ENCODE peak calls at places on chromosome 13, in four cellular contexts. One of them, this sample, is unnamed.

GRCh38 chr13:30047154-30047874 is 196.9 kb upstream of the UBL3 start:
- DNase-seq in spleen: no peak
- DNase-seq in effector memory CD4-positive, alpha-beta T cell: no peak
- DNase-seq in DND-41: peak
- DNase-seq in this sample: peak

GRCh38 chr13:23185542-23185941 is 4.8 kb downstream of the SGCG start:
- DNase-seq in spleen: no peak
- DNase-seq in DND-41: no peak
- DNase-seq in effector memory CD4-positive, alpha-beta T cell: no peak
- DNase-seq in this sample: no peak

GRCh38 chr13:51785592-51786424 is 18.2 kb downstream of the DHRS12 start:
- DNase-seq in effector memory CD4-positive, alpha-beta T cell: no peak
- DNase-seq in DND-41: no peak
- DNase-seq in spleen: no peak
- DNase-seq in this sample: no peak

GRCh38 chr13:98480915-98481510 is 95.9 kb downstream of the STK24 start:
- DNase-seq in DND-41: no peak
- DNase-seq in spleen: no peak
- DNase-seq in effector memory CD4-positive, alpha-beta T cell: no peak
- DNase-seq in this sample: no peak

GRCh38 chr13:75480691-75481175 is 1.2 kb downstream of the TBC1D4 start:
- DNase-seq in effector memory CD4-positive, alpha-beta T cell: no peak
- DNase-seq in spleen: peak
- DNase-seq in DND-41: no peak
- DNase-seq in this sample: peak

GRCh38 chr13:50224534-50224933 is 209.3 kb downstream of the KCNRG start:
- DNase-seq in spleen: no peak
- DNase-seq in effector memory CD4-positive, alpha-beta T cell: no peak
- DNase-seq in DND-41: no peak
- DNase-seq in this sample: peak

GRCh38 chr13:49759503-49759902 is 33.0 kb downstream of the KPNA3 start:
- DNase-seq in effector memory CD4-positive, alpha-beta T cell: no peak
- DNase-seq in spleen: no peak
- DNase-seq in DND-41: peak
- DNase-seq in this sample: no peak

GRCh38 chr13:39417643-39418042 is 185.3 kb downstream of the LHFPL6 start:
- DNase-seq in DND-41: no peak
- DNase-seq in spleen: no peak
- DNase-seq in effector memory CD4-positive, alpha-beta T cell: no peak
- DNase-seq in this sample: no peak

GRCh38 chr13:101648766-101649489 is 196.5 kb downstream of the ITGBL1 start:
- DNase-seq in effector memory CD4-positive, alpha-beta T cell: no peak
- DNase-seq in DND-41: no peak
- DNase-seq in spleen: no peak
- DNase-seq in this sample: no peak

DNA sequence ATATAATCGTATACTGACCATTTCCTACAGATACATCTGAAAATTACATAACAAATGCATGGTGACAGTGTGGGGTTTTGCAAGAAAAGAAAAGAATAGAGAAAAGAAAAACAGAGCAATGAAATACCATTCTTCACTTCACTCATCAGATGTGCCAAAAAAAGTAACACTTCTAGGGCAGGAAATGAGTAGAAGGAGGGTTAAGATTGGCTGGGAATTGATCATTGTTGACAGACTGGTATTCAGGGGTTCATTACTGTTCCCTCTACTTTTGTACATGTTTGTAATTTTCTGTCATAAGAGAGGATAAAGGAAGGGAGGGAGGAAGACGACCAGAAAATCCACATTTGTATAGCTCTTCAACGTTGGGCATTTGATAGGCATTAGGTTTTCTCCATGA is 31.5 kb downstream of the ABCC4 start:
- DNase-seq in DND-41: no peak
- DNase-seq in spleen: no peak
- DNase-seq in effector memory CD4-positive, alpha-beta T cell: no peak
- DNase-seq in this sample: no peak
- H3K27ac ChIP-seq in DND-41: no peak
- H3K27ac ChIP-seq in spleen: no peak
- H3K27ac ChIP-seq in effector memory CD4-positive, alpha-beta T cell: no peak
- H3K27ac ChIP-seq in this sample: no peak

DNA sequence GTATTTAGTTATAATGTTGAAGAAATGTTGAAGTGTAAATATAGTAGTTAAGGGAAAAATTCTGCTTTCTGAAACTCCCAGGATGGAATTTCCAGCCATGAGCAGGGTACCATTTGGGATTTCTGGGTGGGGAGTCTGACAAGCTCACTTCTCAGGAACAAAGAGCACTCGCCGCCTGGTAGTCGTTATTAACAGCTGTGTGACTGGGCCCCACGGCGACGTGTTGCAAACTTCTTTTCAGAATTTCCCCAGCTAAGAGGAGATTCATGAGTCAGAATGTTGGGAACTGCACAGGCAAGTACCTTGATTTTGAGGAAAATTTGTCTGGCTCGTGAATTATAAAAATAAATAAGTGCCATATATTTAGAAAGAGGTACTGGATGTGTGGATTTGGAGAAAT is 103.7 kb downstream of the LACC1 start:
- DNase-seq in DND-41: no peak
- DNase-seq in spleen: no peak
- DNase-seq in effector memory CD4-positive, alpha-beta T cell: no peak
- DNase-seq in this sample: no peak
- H3K27ac ChIP-seq in DND-41: no peak
- H3K27ac ChIP-seq in spleen: no peak
- H3K27ac ChIP-seq in effector memory CD4-positive, alpha-beta T cell: no peak
- H3K27ac ChIP-seq in this sample: no peak

GRCh38 chr13:76886292-76887061 is at the start of gene KCTD12:
- DNase-seq in DND-41: peak
- DNase-seq in spleen: peak
- DNase-seq in effector memory CD4-positive, alpha-beta T cell: peak
- DNase-seq in this sample: peak

GRCh38 chr13:76887070-76887563 is 912 bp upstream of the KCTD12 start:
- DNase-seq in DND-41: no peak
- DNase-seq in spleen: peak
- DNase-seq in effector memory CD4-positive, alpha-beta T cell: no peak
- DNase-seq in this sample: no peak

GRCh38 chr13:76889254-76889653 is 3.0 kb upstream of the KCTD12 start:
- DNase-seq in effector memory CD4-positive, alpha-beta T cell: no peak
- DNase-seq in DND-41: no peak
- DNase-seq in spleen: no peak
- DNase-seq in this sample: no peak

GRCh38 chr13:76890036-76890435 is 3.8 kb upstream of the KCTD12 start:
- DNase-seq in effector memory CD4-positive, alpha-beta T cell: no peak
- DNase-seq in DND-41: no peak
- DNase-seq in spleen: no peak
- DNase-seq in this sample: no peak

GRCh38 chr13:76888421-76888820 is 2.2 kb upstream of the KCTD12 start:
- DNase-seq in effector memory CD4-positive, alpha-beta T cell: no peak
- DNase-seq in DND-41: no peak
- DNase-seq in spleen: no peak
- DNase-seq in this sample: no peak
- H3K27ac ChIP-seq in effector memory CD4-positive, alpha-beta T cell: no peak
- H3K27ac ChIP-seq in DND-41: no peak
- H3K27ac ChIP-seq in spleen: no peak
- H3K27ac ChIP-seq in this sample: no peak

DNA sequence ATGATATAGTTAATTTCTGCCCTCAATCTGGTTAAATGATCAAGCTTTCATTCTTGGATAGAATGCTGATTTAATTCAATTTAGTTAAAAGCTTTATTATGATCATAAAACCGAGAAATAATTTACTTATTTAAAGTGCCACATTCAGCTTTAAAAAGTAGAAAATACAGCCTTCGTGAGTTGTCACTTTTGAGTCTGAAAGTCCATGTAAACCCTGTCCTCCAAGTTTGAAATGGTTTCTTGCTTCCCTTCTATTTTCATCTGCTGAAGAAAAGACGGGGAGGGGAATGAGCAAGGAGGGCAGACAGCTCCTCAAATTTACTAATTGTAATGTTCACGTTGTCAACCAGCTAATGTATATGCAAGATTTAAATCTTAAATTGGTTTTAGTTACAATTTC is 59.5 kb downstream of the NDFIP2 start:
- DNase-seq in spleen: no peak
- DNase-seq in DND-41: no peak
- DNase-seq in effector memory CD4-positive, alpha-beta T cell: no peak
- DNase-seq in this sample: no peak
- H3K27ac ChIP-seq in spleen: no peak
- H3K27ac ChIP-seq in DND-41: peak
- H3K27ac ChIP-seq in effector memory CD4-positive, alpha-beta T cell: no peak
- H3K27ac ChIP-seq in this sample: no peak